ENCODE peak calls at places on chromosomes 1 and 21, in four cellular contexts. One of them, this sample, is unnamed.

GRCh38 chr1:42429623-42430022 is 26.2 kb downstream of the ZMYND12 start:
- DNase-seq in H9: no peak
- DNase-seq in mesendoderm: peak
- DNase-seq in H1: no peak
- DNase-seq in this sample: no peak

GRCh38 chr1:41936107-41936506 is 17.4 kb upstream of the HIVEP3 start:
- DNase-seq in H9: no peak
- DNase-seq in mesendoderm: no peak
- DNase-seq in H1: no peak
- DNase-seq in this sample: peak

GRCh38 chr21:38439957-38440356 is 58.3 kb downstream of the ERG start:
- DNase-seq in H9: no peak
- DNase-seq in mesendoderm: no peak
- DNase-seq in H1: no peak
- DNase-seq in this sample: no peak

GRCh38 chr21:38478782-38479181 is 19.5 kb downstream of the ERG start:
- DNase-seq in mesendoderm: no peak
- DNase-seq in H9: no peak
- DNase-seq in H1: no peak
- DNase-seq in this sample: peak

GRCh38 chr1:4847731-4848130 is 193.3 kb downstream of the AJAP1 start:
- DNase-seq in H1: no peak
- DNase-seq in H9: no peak
- DNase-seq in mesendoderm: no peak
- DNase-seq in this sample: no peak

GRCh38 chr21:15968911-15969310 is 239.1 kb downstream of the USP25 start:
- DNase-seq in H1: no peak
- DNase-seq in mesendoderm: no peak
- DNase-seq in H9: no peak
- DNase-seq in this sample: no peak

GRCh38 chr1:89739013-89739843 is 81.6 kb upstream of the LRRC8D start:
- DNase-seq in mesendoderm: no peak
- DNase-seq in H1: no peak
- DNase-seq in H9: no peak
- DNase-seq in this sample: peak

GRCh38 chr1:101006553-101006952 is 19.0 kb downstream of the DPH5 start:
- DNase-seq in H1: no peak
- DNase-seq in mesendoderm: no peak
- DNase-seq in H9: no peak
- DNase-seq in this sample: peak

GRCh38 chr1:227890451-227891222 is 57.1 kb downstream of the WNT9A start:
- DNase-seq in H9: no peak
- DNase-seq in H1: peak
- DNase-seq in mesendoderm: no peak
- DNase-seq in this sample: no peak

GRCh38 chr1:108560143-108560429 is 186 bp downstream of the EEIG2 start:
- DNase-seq in H9: no peak
- DNase-seq in H1: no peak
- DNase-seq in mesendoderm: no peak
- DNase-seq in this sample: no peak

GRCh38 chr1:238830036-238830611 is 556.2 kb upstream of the CHRM3 start:
- DNase-seq in mesendoderm: no peak
- DNase-seq in H9: no peak
- DNase-seq in H1: no peak
- DNase-seq in this sample: no peak

GRCh38 chr1:170204121-170204520 is 58.4 kb downstream of the NTMT2 start:
- DNase-seq in H1: no peak
- DNase-seq in H9: no peak
- DNase-seq in mesendoderm: no peak
- DNase-seq in this sample: no peak

GRCh38 chr1:30809514-30810263 is 52.1 kb upstream of the LAPTM5 start:
- DNase-seq in mesendoderm: peak
- DNase-seq in H1: no peak
- DNase-seq in H9: no peak
- DNase-seq in this sample: peak

GRCh38 chr1:111294390-111294789 is 3.7 kb downstream of the CHIA start:
- DNase-seq in mesendoderm: no peak
- DNase-seq in H9: no peak
- DNase-seq in H1: no peak
- DNase-seq in this sample: no peak

GRCh38 chr21:45993210-45994085 is 11.9 kb downstream of the COL6A1 start:
- DNase-seq in mesendoderm: no peak
- DNase-seq in H1: no peak
- DNase-seq in H9: peak
- DNase-seq in this sample: no peak

GRCh38 chr1:113605099-113605498 is 154.2 kb downstream of the PHTF1 start:
- DNase-seq in mesendoderm: no peak
- DNase-seq in H1: no peak
- DNase-seq in H9: no peak
- DNase-seq in this sample: no peak

GRCh38 chr1:48227165-48228013 is 4.9 kb downstream of the SLC5A9 start:
- DNase-seq in H9: no peak
- DNase-seq in H1: no peak
- DNase-seq in mesendoderm: no peak
- DNase-seq in this sample: no peak

GRCh38 chr1:172383541-172383940 is 36.9 kb upstream of the C1orf105 start:
- DNase-seq in mesendoderm: peak
- DNase-seq in H1: no peak
- DNase-seq in H9: no peak
- DNase-seq in this sample: peak

GRCh38 chr1:1892763-1893120 is 1.9 kb upstream of the GNB1 start:
- DNase-seq in H1: no peak
- DNase-seq in H9: no peak
- DNase-seq in mesendoderm: no peak
- DNase-seq in this sample: no peak

GRCh38 chr1:199684686-199685273 is 342.7 kb upstream of the NR5A2 start:
- DNase-seq in H1: no peak
- DNase-seq in mesendoderm: peak
- DNase-seq in H9: no peak
- DNase-seq in this sample: peak

GRCh38 chr1:32539584-32540571 is 651 bp downstream of the ZBTB8A start:
- DNase-seq in H9: peak
- DNase-seq in mesendoderm: peak
- DNase-seq in H1: peak
- DNase-seq in this sample: peak

GRCh38 chr1:223649222-223649621 is 16.3 kb downstream of the CAPN8 start:
- DNase-seq in mesendoderm: no peak
- DNase-seq in H9: no peak
- DNase-seq in H1: no peak
- DNase-seq in this sample: no peak

GRCh38 chr1:14027099-14027498 is 327.1 kb downstream of the PRDM2 start:
- DNase-seq in H1: no peak
- DNase-seq in H9: no peak
- DNase-seq in mesendoderm: peak
- DNase-seq in this sample: no peak
- H3K56ac ChIP-seq in H1: no peak
- H3K56ac ChIP-seq in H9: no peak
- H3K56ac ChIP-seq in mesendoderm: no peak
- H3K56ac ChIP-seq in this sample: no peak

DNA sequence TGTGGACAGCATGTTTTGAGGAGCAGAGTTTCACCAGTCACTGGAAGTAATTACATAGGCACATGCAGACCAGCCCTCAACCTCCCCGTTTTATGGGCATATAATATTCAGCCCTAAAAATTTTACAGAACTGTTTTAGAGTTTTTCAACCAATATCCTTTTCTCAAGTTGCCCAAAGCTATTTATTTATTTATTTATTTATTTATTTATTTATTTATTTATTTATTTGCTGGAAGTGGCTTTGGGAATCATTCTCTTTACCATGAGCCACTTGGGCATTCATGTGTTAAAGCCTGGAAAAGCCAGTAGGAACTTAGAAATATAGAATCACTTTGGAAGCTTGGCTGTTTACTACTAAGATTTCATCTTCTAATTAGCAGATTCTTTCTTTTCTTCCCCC is 219.9 kb downstream of the PAPPA2 start:
- DNase-seq in H1: no peak
- DNase-seq in H9: no peak
- DNase-seq in mesendoderm: no peak
- DNase-seq in this sample: no peak
- H2AK5ac ChIP-seq in H1: no peak
- H2AK5ac ChIP-seq in H9: no peak
- H2AK5ac ChIP-seq in mesendoderm: no peak
- H2AK5ac ChIP-seq in this sample: no peak

GRCh38 chr1:164842891-164843290 is 283.9 kb downstream of the PBX1 start:
- DNase-seq in mesendoderm: no peak
- DNase-seq in H1: no peak
- DNase-seq in H9: no peak
- DNase-seq in this sample: peak
- H3K56ac ChIP-seq in mesendoderm: peak
- H3K56ac ChIP-seq in H1: no peak
- H3K56ac ChIP-seq in H9: no peak
- H3K56ac ChIP-seq in this sample: no peak

GRCh38 chr1:50699795-50700194 is 260.3 kb downstream of the FAF1 start:
- DNase-seq in mesendoderm: no peak
- DNase-seq in H1: no peak
- DNase-seq in H9: no peak
- DNase-seq in this sample: no peak
- H2AK5ac ChIP-seq in mesendoderm: no peak
- H2AK5ac ChIP-seq in H1: no peak
- H2AK5ac ChIP-seq in H9: no peak
- H2AK5ac ChIP-seq in this sample: no peak

GRCh38 chr1:154334647-154335350 is 9.5 kb downstream of the ATP8B2 start:
- DNase-seq in mesendoderm: peak
- DNase-seq in H1: peak
- DNase-seq in H9: peak
- DNase-seq in this sample: peak

GRCh38 chr1:154338875-154339274 is 13.6 kb downstream of the ATP8B2 start:
- DNase-seq in H9: no peak
- DNase-seq in mesendoderm: no peak
- DNase-seq in H1: no peak
- DNase-seq in this sample: no peak

GRCh38 chr1:154342132-154342531 is 16.8 kb downstream of the ATP8B2 start:
- DNase-seq in mesendoderm: no peak
- DNase-seq in H1: no peak
- DNase-seq in H9: no peak
- DNase-seq in this sample: no peak

GRCh38 chr1:154335351-154335714 is 10.0 kb downstream of the ATP8B2 start:
- DNase-seq in mesendoderm: no peak
- DNase-seq in H9: no peak
- DNase-seq in H1: no peak
- DNase-seq in this sample: no peak

DNA sequence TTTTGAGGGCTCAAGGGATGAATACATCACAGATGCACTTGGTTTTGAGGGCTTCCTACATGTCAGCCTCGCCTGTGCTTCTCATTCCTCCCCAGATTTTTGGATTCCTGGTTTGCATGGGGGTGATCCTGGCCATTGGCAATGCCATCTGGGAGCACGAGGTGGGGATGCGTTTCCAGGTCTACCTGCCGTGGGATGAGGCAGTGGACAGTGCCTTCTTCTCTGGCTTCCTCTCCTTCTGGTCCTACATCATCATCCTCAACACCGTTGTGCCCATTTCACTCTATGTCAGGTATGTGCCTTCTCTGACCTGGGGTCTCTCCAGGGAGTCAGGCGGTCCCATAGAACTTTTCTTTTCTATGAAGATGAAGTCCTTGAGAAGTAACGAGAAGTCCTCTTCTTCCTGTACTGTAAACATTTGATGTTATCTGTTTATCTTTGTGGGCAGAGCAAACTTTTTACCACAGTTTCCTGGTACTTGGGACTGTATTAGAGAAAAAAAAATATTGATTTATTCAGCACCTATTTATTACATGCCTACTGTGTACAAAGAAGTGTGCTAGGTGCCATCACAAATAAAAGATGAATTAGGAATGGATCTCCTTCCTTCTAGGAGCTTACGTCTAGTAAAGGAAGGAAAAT is 12.0 kb downstream of the ATP8B2 start:
- DNase-seq in H9: no peak
- DNase-seq in mesendoderm: no peak
- DNase-seq in H1: no peak
- DNase-seq in this sample: no peak
- H3K56ac ChIP-seq in H9: no peak
- H3K56ac ChIP-seq in mesendoderm: no peak
- H3K56ac ChIP-seq in H1: no peak
- H3K56ac ChIP-seq in this sample: no peak

GRCh38 chr1:109877776-109878175 is 32.9 kb upstream of the CSF1 start:
- DNase-seq in mesendoderm: no peak
- DNase-seq in H9: no peak
- DNase-seq in H1: no peak
- DNase-seq in this sample: no peak
- H2AK5ac ChIP-seq in mesendoderm: no peak
- H2AK5ac ChIP-seq in H9: no peak
- H2AK5ac ChIP-seq in H1: no peak
- H2AK5ac ChIP-seq in this sample: peak

GRCh38 chr1:20611652-20612051 is 21.6 kb upstream of the PINK1 start:
- DNase-seq in H9: no peak
- DNase-seq in mesendoderm: no peak
- DNase-seq in H1: no peak
- DNase-seq in this sample: no peak
- H3K56ac ChIP-seq in H9: no peak
- H3K56ac ChIP-seq in mesendoderm: no peak
- H3K56ac ChIP-seq in H1: no peak
- H3K56ac ChIP-seq in this sample: no peak

GRCh38 chr1:87636198-87636892 is 307.7 kb downstream of the LMO4 start:
- DNase-seq in mesendoderm: no peak
- DNase-seq in H1: no peak
- DNase-seq in H9: no peak
- DNase-seq in this sample: no peak
- H2AK5ac ChIP-seq in mesendoderm: no peak
- H2AK5ac ChIP-seq in H1: no peak
- H2AK5ac ChIP-seq in H9: no peak
- H2AK5ac ChIP-seq in this sample: no peak

This sample was measured in IMR-90.